ENCODE peak calls at places on chromosomes 6 and 20, in eight cellular contexts. O is WERI-Rb-1; U is HFFc6; A is neural crest cell; X is AG04449; B is CD8-positive, alpha-beta T cell; H is endothelial cell; T is heart right ventricle. J is an unnamed sample.

GRCh38 chr6:160956300-160957035 is 35.1 kb upstream of the MAP3K4 start:
- DNase-seq in O (no peak), U (no peak), A (no peak), X (no peak), B (no peak), H (no peak), T (no peak), J (no peak)

GRCh38 chr6:45619994-45620471 is 242.3 kb upstream of the SUPT3H start:
- DNase-seq in O (no peak), U (no peak), A (no peak), X (no peak), B (no peak), H (no peak), T (no peak), J (no peak)

GRCh38 chr6:158230967-158231550 is 62.9 kb downstream of the GTF2H5 start:
- DNase-seq in O (no peak), U (no peak), A (no peak), X (no peak), B (no peak), H (no peak), T (no peak), J (no peak)

GRCh38 chr20:11529046-11529445 is 388.6 kb upstream of the BTBD3 start:
- DNase-seq in O (no peak), U (no peak), A (no peak), X (no peak), B (no peak), H (no peak), T (no peak), J (no peak)

GRCh38 chr20:57627972-57628650 is 7.9 kb upstream of the ZBP1 start:
- DNase-seq in O (no peak), U (peak), A (no peak), X (no peak), B (peak), H (no peak), T (no peak), J (no peak)

GRCh38 chr20:61186771-61187170 is 65.3 kb upstream of the CDH4 start:
- DNase-seq in O (no peak), U (no peak), A (no peak), X (no peak), B (no peak), H (no peak), T (no peak), J (no peak)

GRCh38 chr6:34247481-34248197 is 1.2 kb downstream of the SMIM29 start:
- DNase-seq in O (no peak), U (no peak), A (no peak), X (no peak), B (no peak), H (no peak), T (no peak), J (peak)

GRCh38 chr6:46629698-46630097 is 22.9 kb downstream of the CYP39A1 start:
- DNase-seq in O (no peak), U (no peak), A (no peak), X (no peak), B (no peak), H (no peak), T (no peak), J (no peak)

GRCh38 chr6:123551939-123552707 is 84.6 kb downstream of the TRDN start:
- DNase-seq in O (no peak), U (no peak), A (no peak), X (no peak), B (no peak), H (no peak), T (no peak), J (no peak)

GRCh38 chr6:122790740-122791679 is 2.0 kb downstream of the SMPDL3A start:
- DNase-seq in O (no peak), U (no peak), A (no peak), X (no peak), B (no peak), H (no peak), T (no peak), J (no peak)

GRCh38 chr6:125906158-125906998 is 50.2 kb upstream of the HINT3 start:
- DNase-seq in O (peak), U (peak), A (peak), X (no peak), B (peak), H (peak), T (peak), J (peak)

GRCh38 chr6:55977959-55978358 is 102.6 kb upstream of the BMP5 start:
- DNase-seq in O (no peak), U (no peak), A (no peak), X (no peak), B (no peak), H (no peak), T (no peak), J (no peak)

GRCh38 chr6:130517444-130517931 is 151.7 kb downstream of the TMEM200A start:
- DNase-seq in O (no peak), U (no peak), A (no peak), X (no peak), B (no peak), H (no peak), T (no peak), J (peak)

DNA sequence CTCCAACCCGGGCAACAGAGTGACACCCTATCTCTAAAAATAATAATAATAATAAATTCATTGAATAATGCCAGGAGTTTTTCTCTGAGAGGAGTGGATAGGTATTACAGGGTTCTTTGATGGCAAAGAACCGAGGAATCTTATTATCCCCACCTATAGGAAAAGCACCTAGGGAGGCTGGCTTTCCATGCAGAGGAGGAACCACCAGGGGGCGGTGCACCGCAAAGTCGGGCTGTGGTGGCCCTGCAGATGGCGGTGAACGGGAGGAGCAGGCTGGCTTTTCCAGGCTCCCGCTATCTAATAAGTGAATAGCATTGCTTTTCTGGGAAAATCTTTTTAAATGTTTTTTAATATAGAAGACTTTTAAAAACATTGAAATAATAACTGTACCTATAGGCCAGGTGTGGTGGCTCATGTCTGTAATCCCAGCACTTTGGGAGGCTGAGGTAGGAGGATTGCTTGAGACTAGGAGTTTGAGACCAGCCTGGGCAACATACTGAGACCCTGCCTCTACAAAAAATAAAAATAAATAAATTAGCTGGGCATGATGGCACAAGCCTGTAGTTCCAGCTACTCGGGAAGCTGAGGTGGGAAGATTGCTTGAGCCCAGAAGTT is 864.2 kb downstream of the KIF16B start:
- DNase-seq in O (peak), U (no peak), A (peak), X (no peak), B (peak), H (peak), T (peak), J (peak)
- TF ChIP-seq CTCF in O (peak), U (peak), A (peak), X (peak), B (no peak), H (peak), T (peak), J (peak)

DNA sequence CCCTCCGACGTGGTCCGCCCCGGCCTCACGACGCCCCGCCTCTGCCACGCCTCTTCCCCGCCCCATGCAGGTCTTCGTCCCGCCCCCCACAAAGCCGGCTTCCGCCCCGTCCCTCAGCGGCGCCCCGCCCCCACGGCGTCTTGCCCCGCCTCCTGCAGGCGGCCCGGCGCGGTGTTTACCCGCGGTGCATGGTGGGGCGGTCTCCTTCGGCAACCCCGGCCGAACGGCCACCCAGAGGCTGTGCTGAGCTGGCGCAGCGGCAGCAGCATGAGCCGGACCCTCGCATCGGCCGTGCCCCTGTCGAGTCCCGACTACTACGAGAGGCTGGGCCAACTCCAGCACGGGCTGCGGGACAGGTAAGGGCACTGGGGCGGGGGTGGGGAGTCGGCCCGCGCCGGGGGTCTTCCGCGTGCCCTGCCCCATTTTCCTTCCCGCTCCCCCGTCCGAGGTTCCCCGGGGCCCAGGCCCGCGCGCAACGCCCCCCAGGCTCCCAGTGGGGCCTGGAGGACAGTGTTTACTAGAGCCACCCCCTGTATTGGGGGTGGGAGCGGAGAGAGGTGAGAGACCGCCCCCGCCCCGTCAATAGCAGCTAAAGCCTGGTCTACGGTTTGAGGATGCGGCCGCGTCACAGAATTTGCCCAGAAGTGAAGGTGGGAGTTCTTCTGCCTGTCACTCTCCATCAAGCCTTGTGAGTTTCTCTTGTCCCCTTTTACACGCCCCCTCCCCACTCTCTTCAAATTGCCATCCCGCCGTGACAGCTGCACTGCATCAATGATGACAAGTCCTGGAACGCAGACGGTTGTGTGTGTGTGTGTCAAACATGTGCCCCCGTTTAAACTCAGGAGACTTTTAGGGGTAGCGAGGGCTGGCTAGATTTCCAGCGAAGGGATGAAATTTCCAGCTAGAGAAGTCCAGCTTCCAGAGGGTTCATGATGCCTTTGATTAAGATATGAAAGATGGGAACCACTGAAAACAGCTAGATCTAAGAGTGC is at the start of gene KIZ:
- DNase-seq in O (peak), U (peak), A (peak), X (no peak), B (peak), H (peak), T (peak), J (peak)
- TF ChIP-seq CTCF in O (peak), U (peak), A (peak), X (peak), B (peak), H (no peak), T (peak), J (peak)

GRCh38 chr20:63179876-63180275 is 36.1 kb downstream of the YTHDF1 start:
- DNase-seq in O (no peak), U (no peak), A (no peak), X (no peak), B (no peak), H (no peak), T (no peak), J (no peak)

GRCh38 chr20:63177785-63178444 is 38.0 kb downstream of the YTHDF1 start:
- DNase-seq in O (no peak), U (no peak), A (peak), X (no peak), B (no peak), H (no peak), T (no peak), J (no peak)

GRCh38 chr20:63178445-63178818 is 37.5 kb downstream of the YTHDF1 start:
- DNase-seq in O (no peak), U (no peak), A (peak), X (no peak), B (no peak), H (no peak), T (no peak), J (peak)

GRCh38 chr20:63180541-63181185 is 35.3 kb downstream of the YTHDF1 start:
- DNase-seq in O (no peak), U (no peak), A (no peak), X (no peak), B (no peak), H (no peak), T (no peak), J (no peak)

GRCh38 chr20:63178889-63179751 is 36.8 kb downstream of the YTHDF1 start:
- DNase-seq in O (peak), U (peak), A (peak), X (no peak), B (peak), H (no peak), T (peak), J (peak)
- TF ChIP-seq CTCF in O (peak), U (peak), A (peak), X (peak), B (peak), H (no peak), T (peak), J (peak)

GRCh38 chr6:131852200-131852599 is 44.4 kb downstream of the ENPP1 start:
- DNase-seq in O (no peak), U (no peak), A (no peak), X (no peak), B (no peak), H (no peak), T (no peak), J (no peak)
- TF ChIP-seq CTCF in O (no peak), U (no peak), A (no peak), X (no peak), B (no peak), H (no peak), T (no peak), J (no peak)

GRCh38 chr6:84762220-84762940 is 2.0 kb downstream of the TBX18 start:
- DNase-seq in O (peak), U (peak), A (no peak), X (no peak), B (no peak), H (peak), T (peak), J (no peak)
- TF ChIP-seq CTCF in O (peak), U (peak), A (peak), X (peak), B (no peak), H (no peak), T (no peak), J (no peak)

DNA sequence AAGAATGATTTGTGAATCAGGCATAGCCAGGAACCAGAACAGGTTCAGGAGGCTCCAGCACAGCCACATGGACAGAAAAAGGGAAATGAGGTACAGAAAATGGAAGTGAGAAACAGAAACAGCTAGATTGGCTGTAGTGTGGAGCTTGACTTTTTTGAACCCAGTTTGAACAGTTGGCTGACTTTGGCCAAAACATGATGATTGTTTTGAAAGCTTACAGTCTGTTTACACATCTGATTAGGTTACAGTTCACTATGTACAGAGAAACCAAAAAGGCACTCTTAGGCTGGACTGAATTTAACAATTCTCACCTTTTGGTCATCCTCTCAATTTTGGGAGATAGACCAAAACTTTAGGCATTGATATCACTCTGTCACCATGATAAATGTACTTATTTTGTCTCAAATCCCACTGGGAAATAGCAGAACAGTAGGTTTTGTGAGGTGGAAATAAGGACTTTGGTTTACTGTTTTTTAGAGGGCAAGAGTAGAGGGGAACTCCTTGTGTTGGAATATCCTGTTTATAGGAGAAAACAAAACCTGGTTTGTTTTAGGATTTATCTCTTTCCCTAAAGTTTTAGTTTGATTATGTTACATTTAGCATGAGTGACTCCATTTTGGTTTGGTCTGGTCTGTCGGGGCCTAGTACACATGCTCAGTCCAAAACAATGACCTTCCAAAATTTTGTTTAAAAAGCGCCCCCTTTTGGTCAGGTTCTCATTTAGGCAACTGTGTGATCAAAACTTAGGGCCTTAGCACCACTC is 123.1 kb downstream of the OLIG3 start:
- DNase-seq in O (no peak), U (no peak), A (no peak), X (no peak), B (no peak), H (no peak), T (no peak), J (no peak)
- TF ChIP-seq CTCF in O (no peak), U (peak), A (peak), X (no peak), B (no peak), H (no peak), T (no peak), J (peak)

DNA sequence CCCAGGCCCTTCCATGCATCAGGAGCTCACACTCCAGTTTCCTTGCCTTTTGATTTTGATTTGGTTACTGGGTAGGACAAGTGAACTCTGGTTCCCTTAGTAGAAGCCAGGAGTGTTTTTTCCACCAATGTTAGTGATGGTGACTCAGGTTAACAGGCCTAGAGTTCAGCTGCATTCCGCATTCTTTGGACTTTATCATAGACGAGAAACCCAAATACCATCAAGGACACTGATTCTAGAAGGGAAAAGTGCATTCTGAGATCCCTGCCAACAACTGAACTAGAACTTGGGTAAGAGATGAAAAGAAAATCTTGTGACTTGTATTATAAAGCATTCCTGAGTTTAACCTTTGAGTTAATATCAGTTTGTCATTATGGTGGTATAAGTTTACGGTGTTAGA is 8.9 kb downstream of the GSS start:
- DNase-seq in O (no peak), U (no peak), A (no peak), X (no peak), B (no peak), H (no peak), T (no peak), J (no peak)
- TF ChIP-seq CTCF in O (no peak), U (no peak), A (no peak), X (no peak), B (no peak), H (no peak), T (no peak), J (no peak)

GRCh38 chr6:7157752-7158616 is 50.2 kb downstream of the RREB1 start:
- DNase-seq in O (peak), U (peak), A (no peak), X (no peak), B (no peak), H (no peak), T (no peak), J (no peak)
- TF ChIP-seq CTCF in O (no peak), U (peak), A (no peak), X (peak), B (no peak), H (no peak), T (no peak), J (no peak)

GRCh38 chr20:46173652-46174468 is 55.7 kb downstream of the CD40 start:
- DNase-seq in O (no peak), U (no peak), A (no peak), X (no peak), B (no peak), H (no peak), T (no peak), J (no peak)
- TF ChIP-seq CTCF in O (no peak), U (no peak), A (no peak), X (no peak), B (no peak), H (no peak), T (no peak), J (no peak)

DNA sequence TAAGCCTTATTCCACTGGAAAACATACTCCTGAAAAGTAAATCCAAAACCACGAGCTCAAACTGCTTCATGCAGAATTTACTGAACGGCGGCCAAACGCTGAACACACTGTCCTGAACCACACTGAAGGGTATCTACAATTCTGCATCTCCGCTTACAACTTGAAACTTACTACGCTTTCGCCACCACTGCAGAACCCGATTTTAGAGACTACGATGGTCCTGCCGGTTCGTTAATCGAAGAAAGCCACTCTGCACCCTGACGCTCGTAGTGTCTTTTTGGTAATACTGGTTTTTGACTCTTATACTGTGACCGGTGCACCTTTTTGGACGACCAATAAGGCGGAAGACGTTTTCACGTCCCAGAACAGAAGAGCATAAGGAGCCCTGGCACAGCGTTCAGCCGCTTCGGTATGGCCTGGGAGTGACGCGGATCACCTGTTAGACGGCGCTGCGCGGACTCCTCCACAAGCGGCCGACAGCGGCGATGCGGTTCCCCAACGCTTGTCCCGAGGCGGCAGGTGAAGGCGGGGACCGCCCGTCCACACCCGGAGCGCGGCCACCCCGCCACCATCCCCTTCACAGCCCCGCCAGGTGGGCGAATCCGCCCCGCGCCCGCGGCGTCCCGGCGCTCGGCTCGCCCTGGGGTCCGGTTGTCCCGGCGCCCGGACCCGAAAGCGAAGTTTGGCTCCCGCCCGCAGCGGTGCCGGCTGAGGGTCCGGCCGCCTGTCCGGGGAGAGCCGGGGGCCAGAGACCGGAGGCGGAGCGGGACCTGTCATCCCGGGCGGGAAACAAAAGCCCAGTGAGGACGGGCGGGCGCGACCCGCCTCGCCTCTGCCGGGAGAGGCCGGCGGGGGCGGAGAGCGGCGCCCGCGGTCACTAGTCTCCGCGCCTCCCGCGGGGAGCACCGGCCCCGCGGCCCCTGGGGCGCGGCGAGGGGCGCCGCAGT is 784 bp downstream of the FKBP5 start:
- DNase-seq in O (peak), U (no peak), A (peak), X (no peak), B (peak), H (peak), T (peak), J (peak)
- TF ChIP-seq CTCF in O (peak), U (no peak), A (no peak), X (no peak), B (no peak), H (no peak), T (no peak), J (no peak)

J was measured in GM13977.